ENCODE peak calls at places on chromosomes 13 and 19, in seven cellular contexts. A is RCC 7860, O is heart right ventricle, J is left ventricle myocardium superior, C is cardiac muscle cell, W is adipocyte, F is AG09319. Y is an unnamed sample.

GRCh38 chr13:109818891-109819290 is 32.5 kb upstream of the IRS2 start:
- DNase-seq in A (no peak), F (no peak), J (no peak), C (no peak), W (peak), O (no peak), Y (no peak)

GRCh38 chr13:34816543-34816942 is 125.5 kb upstream of the NBEA start:
- DNase-seq in O (no peak), A (no peak), F (peak), J (no peak), W (peak), C (no peak), Y (no peak)

GRCh38 chr19:19053508-19054314 is 10.1 kb upstream of the SLC25A42 start:
- DNase-seq in J (peak), O (peak), C (peak), W (peak), F (no peak), A (no peak), Y (peak)

GRCh38 chr19:48551437-48552302 is at the start of gene SULT2B1:
- DNase-seq in O (no peak), J (no peak), W (no peak), A (no peak), F (no peak), C (no peak), Y (no peak)

GRCh38 chr19:36771275-36772231 is 1.1 kb downstream of the ZNF850 start:
- DNase-seq in C (peak), W (peak), J (peak), A (peak), O (peak), F (peak), Y (peak)

GRCh38 chr19:29528946-29529645 is 3.3 kb downstream of the VSTM2B start:
- DNase-seq in W (no peak), O (no peak), A (no peak), J (no peak), C (no peak), F (no peak), Y (peak)

GRCh38 chr13:30319130-30319529 is 11.8 kb upstream of the KATNAL1 start:
- DNase-seq in W (no peak), F (no peak), C (no peak), J (no peak), A (no peak), O (no peak), Y (no peak)

GRCh38 chr19:7408251-7408650 is 59.5 kb downstream of the ARHGEF18 start:
- DNase-seq in C (no peak), A (no peak), F (no peak), J (no peak), O (no peak), W (no peak), Y (no peak)

GRCh38 chr19:20385056-20385455 is 180.5 kb downstream of the ZNF737 start:
- DNase-seq in F (no peak), A (no peak), C (no peak), J (no peak), O (no peak), W (no peak), Y (no peak)

GRCh38 chr13:109368230-109368629 is 418.2 kb downstream of the IRS2 start:
- DNase-seq in W (no peak), F (no peak), A (no peak), J (no peak), C (no peak), O (no peak), Y (no peak)

GRCh38 chr19:38206928-38207327 is 17.1 kb downstream of the DPF1 start:
- DNase-seq in C (no peak), J (no peak), W (no peak), A (no peak), F (no peak), O (no peak), Y (no peak)

GRCh38 chr19:35608250-35608649 is 4.3 kb upstream of the HAUS5 start:
- DNase-seq in O (no peak), J (no peak), W (no peak), F (no peak), A (no peak), C (no peak), Y (no peak)

GRCh38 chr19:50415661-50416033 is 3.1 kb upstream of the SPIB start:
- DNase-seq in W (no peak), C (no peak), O (no peak), A (no peak), F (no peak), J (peak), Y (no peak)

GRCh38 chr19:6767357-6768235 is at the start of gene SH2D3A:
- DNase-seq in F (no peak), C (peak), J (peak), A (peak), O (peak), W (peak), Y (peak)

GRCh38 chr19:58440556-58440955 is 603 bp upstream of the ZNF132 start:
- DNase-seq in W (no peak), J (no peak), O (no peak), C (no peak), A (no peak), F (no peak), Y (no peak)

Y was measured in right cardiac atrium.